ENCODE peak calls at places on chromosome 2, in four cellular contexts. Q, I, F and C are unnamed samples.

GRCh38 chr2:217340899-217341298 is 481.0 kb upstream of the TNP1 start:
- DNase-seq in Q (no peak), I (no peak), F (no peak), C (no peak)

GRCh38 chr2:42298132-42298531 is 62.9 kb downstream of the COX7A2L start:
- DNase-seq in Q (peak), I (no peak), F (no peak), C (no peak)

GRCh38 chr2:190267302-190267701 is 52.3 kb downstream of the HIBCH start:
- DNase-seq in Q (peak), I (no peak), F (no peak), C (no peak)

GRCh38 chr2:225411452-225411851 is 11.9 kb downstream of the NYAP2 start:
- DNase-seq in Q (no peak), I (no peak), F (no peak), C (no peak)

GRCh38 chr2:109331864-109332848 is 203.2 kb downstream of the SH3RF3 start:
- DNase-seq in Q (peak), I (no peak), F (peak), C (no peak)

GRCh38 chr2:168058675-168059074 is 188.7 kb downstream of the STK39 start:
- DNase-seq in Q (no peak), I (no peak), F (no peak), C (no peak)

GRCh38 chr2:20040489-20041172 is 10.8 kb downstream of the LAPTM4A start:
- DNase-seq in Q (peak), I (no peak), F (peak), C (peak)

GRCh38 chr2:187985923-187986322 is 305.8 kb upstream of the GULP1 start:
- DNase-seq in Q (peak), I (no peak), F (no peak), C (no peak)

GRCh38 chr2:181774601-181775179 is 94.4 kb upstream of the NEUROD1 start:
- DNase-seq in Q (peak), I (no peak), F (no peak), C (no peak)

GRCh38 chr2:168819829-168820489 is 17.5 kb downstream of the NOSTRIN start:
- DNase-seq in Q (no peak), I (no peak), F (no peak), C (no peak)

GRCh38 chr2:68196120-68196716 is 38.5 kb downstream of the PNO1 start:
- DNase-seq in Q (peak), I (no peak), F (peak), C (peak)

GRCh38 chr2:7456762-7457161 is 539.5 kb downstream of the RNF144A start:
- DNase-seq in Q (no peak), I (no peak), F (no peak), C (no peak)

GRCh38 chr2:237162959-237163358 is 77.3 kb downstream of the COPS8 start:
- DNase-seq in Q (no peak), I (no peak), F (no peak), C (no peak)

GRCh38 chr2:201232125-201232815 is 28.1 kb upstream of the CASP8 start:
- DNase-seq in Q (peak), I (peak), F (peak), C (peak)
- TF ChIP-seq POLR2A in Q (no peak), I (no peak), F (no peak), C (peak)

DNA sequence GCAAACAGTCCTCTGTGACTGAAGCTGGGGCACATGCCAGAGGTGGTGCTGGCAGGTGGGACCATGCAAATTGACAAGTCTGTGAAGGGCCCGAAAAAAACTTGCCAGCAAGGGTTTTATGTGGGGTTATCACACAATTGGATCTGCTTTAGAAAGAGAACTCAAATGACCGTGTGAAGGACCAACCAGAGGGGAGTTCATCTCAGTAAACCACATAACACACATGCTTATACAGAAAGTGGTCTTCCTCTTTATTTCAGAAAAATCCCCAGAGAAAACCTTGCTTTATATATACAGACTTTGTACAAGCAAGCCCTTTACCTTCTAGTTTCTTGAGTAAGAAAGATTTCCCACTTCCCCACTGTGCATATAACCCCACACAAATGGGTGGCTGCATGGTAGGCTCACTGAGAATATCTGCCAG is 46.7 kb downstream of the KIDINS220 start:
- DNase-seq in Q (no peak), I (no peak), F (no peak), C (no peak)
- TF ChIP-seq POLR2A in Q (no peak), I (no peak), F (no peak), C (no peak)

DNA sequence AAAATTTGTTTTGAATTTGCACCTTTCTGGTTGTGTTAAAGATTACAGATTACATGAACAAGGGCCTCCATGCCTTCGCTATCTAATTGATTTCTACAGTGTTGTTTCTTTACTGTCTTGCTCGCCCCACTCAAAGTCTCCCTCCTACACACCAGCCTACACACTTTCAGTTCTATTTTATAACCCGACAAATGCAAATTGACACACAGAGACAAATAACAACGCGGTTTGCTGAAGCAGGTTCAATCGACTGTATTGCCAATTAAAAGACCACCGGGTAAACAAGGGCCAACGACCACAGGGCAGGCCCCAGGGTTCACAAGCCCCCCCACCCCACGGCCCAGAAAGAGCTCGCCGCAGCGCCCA is 866 bp downstream of the STARD7 start:
- DNase-seq in Q (no peak), I (no peak), F (no peak), C (no peak)
- TF ChIP-seq POLR2A in Q (no peak), I (no peak), F (no peak), C (no peak)

DNA sequence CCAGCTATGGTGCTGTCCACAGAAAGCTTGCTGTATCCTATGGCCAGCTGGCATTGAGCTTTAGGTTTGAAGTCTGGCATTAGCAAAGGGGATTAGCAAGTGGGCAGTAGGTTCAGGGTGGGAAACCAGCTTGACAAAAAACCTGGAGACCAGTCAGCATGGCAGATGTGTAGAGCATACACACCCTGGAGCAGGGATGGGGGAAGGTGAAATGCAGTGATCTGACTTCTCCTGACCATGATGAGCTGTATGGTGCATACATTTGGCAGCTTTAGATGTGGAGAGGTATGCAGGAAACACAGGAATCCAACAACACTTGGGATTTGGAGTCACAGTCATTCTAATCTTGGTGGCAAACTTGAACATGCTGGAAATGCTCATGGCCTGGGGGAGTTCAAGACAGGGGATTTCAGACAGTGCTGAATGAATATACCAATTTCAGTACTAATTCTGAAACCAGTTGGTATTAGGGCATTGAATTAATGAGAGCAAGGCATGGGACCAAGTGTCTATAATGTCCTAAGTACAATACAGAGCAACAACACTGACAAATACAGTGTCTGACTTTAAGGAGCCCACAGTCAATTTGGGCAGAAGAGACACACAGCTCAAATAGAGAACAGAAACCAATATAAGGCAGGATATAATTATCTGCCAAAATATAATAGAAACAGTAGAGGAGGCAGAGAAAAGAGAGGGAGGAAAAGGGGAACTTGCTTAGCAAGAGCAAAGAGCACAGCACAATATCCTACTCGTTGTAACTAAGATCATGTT is 11.8 kb downstream of the ARHGAP15 start:
- DNase-seq in Q (no peak), I (no peak), F (no peak), C (peak)
- TF ChIP-seq POLR2A in Q (no peak), I (no peak), F (no peak), C (no peak)

GRCh38 chr2:100381240-100381639 is 36.2 kb downstream of the CHST10 start:
- DNase-seq in Q (peak), I (peak), F (peak), C (peak)
- TF ChIP-seq POLR2A in Q (no peak), I (no peak), F (no peak), C (no peak)

DNA sequence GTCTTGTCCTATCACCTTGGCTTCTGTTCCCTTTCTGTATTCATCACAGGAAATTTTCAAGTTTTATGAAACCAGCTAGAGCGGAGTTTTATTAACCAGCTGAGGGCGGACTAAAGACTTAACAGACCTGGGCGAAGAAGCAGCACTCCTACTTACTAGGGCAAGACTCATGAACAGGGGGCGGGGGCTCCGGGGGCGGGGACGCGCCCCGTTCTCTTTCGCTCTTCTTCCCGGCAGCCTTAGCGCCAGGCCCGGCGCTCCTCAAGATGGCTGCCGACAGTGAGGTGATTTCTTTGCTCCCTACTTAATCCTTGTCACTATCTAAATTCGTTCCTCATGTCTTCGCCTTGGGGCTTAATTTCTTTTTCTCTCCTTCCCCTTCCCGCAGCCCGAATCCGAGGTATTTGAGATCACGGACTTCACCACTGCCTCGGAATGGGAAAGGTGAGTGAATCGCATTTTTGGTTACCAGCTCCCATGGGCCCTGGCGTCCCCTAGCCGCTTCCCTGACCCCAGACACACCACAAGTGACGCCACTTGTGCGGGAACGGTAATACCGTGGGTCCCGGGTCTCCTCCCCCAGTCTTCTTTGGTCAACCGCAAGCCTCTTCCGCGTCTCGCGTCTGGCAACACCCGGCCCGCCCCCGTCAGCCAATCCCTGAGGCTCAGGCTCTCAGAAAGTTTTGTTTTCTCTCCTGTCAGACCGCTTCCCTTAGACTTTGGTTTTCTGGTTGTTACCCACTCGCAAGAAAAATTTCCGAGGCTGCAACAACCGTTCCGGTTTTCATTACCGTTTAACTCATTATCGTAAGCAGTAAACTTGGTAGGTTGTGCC is at the start of gene RAB3GAP1:
- DNase-seq in Q (peak), I (peak), F (peak), C (peak)
- TF ChIP-seq POLR2A in Q (peak), I (peak), F (peak), C (peak)

GRCh38 chr2:240567872-240568677 is at the start of gene RNPEPL1:
- DNase-seq in Q (no peak), I (peak), F (peak), C (peak)
- TF ChIP-seq POLR2A in Q (no peak), I (no peak), F (no peak), C (peak)

DNA sequence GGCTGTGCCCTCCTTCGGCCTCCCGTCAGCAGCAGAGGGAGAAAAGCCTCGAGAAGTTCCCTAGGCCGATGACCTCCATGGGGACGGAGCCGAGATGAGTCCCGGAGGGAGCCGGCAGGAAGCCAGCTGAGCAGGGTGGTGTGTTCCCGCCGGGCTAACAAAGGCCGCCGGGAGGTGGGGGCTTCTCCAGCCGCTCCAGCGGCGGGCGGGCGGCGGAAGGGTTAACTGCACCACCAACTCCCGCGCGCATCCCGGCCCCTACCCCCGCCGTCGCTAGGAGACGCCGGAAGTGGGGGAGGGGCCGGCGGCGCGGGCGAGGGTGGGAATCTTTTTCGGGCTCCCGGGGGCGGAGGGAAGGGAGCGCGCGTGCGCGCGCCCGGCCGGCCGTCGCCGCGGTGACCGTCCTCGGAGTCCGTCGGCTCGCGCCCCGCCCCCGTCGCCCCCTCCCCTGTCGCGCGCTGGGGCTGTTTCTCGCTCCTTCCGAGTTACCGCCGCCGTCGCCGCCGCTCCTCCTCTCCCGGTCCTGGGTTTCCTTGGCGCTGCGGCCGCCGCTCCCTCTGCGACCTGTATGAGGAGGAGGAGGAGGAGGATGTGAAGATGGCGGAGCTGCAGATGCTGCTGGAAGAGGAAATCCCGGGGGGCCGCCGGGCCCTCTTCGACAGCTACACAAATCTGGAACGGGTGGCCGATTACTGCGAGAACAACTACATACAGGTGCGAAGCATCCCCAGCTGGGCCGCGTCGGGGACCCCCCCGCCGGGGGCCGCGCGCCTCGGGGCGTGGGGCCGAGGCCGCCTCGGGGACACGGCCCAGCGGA is at the start of gene ABI2:
- DNase-seq in Q (peak), I (peak), F (peak), C (peak)
- TF ChIP-seq POLR2A in Q (peak), I (peak), F (no peak), C (no peak)